ENCODE peak calls at places on chromosomes 11 and 22, in six cellular contexts. M, A, N, K, J and R are unnamed samples.

GRCh38 chr11:76347391-76347790 is 33.5 kb downstream of the THAP12 start:
- DNase-seq in J (no peak), K (no peak), A (no peak), M (no peak), N (no peak), R (no peak)

GRCh38 chr11:19742595-19743292 is 30.1 kb downstream of the NAV2 start:
- DNase-seq in M (peak; percentile 86), N (peak; percentile 79), A (peak; percentile 79), J (peak; percentile 81), K (peak; percentile 85), R (peak; percentile 71)

GRCh38 chr11:48170176-48170839 is 46.3 kb upstream of the OR4B1 start:
- DNase-seq in M (peak; percentile 4), A (peak; percentile 35), K (no peak), J (peak; percentile 11), N (peak; percentile 73), R (no peak)

GRCh38 chr11:27041141-27041869 is 690 bp downstream of the BBOX1 start:
- DNase-seq in N (no peak), M (peak; percentile 2), K (no peak), J (no peak), A (no peak), R (peak; percentile 14)

GRCh38 chr11:73412308-73412707 is 36.1 kb downstream of the RELT start:
- DNase-seq in A (no peak), K (no peak), J (no peak), M (no peak), N (no peak), R (no peak)

GRCh38 chr11:67301313-67301921 is 1.9 kb upstream of the SSH3 start:
- DNase-seq in K (no peak), J (no peak), N (no peak), A (no peak), M (no peak), R (no peak)

GRCh38 chr11:133903875-133904817 is 52.6 kb downstream of the IGSF9B start:
- DNase-seq in N (no peak), J (no peak), K (no peak), M (no peak), A (no peak), R (no peak)

GRCh38 chr11:79369094-79369493 is 71.7 kb downstream of the TENM4 start:
- DNase-seq in K (no peak), M (no peak), N (no peak), A (no peak), J (no peak), R (no peak)

GRCh38 chr11:2771758-2772466 is 72.1 kb upstream of the KCNQ1OT1 start:
- DNase-seq in N (no peak), K (peak; percentile 20), J (no peak), M (no peak), A (no peak), R (no peak)

GRCh38 chr11:93169950-93170561 is 27.7 kb downstream of the SLC36A4 start:
- DNase-seq in A (peak; percentile 62), K (no peak), J (no peak), N (peak; percentile 39), M (peak; percentile 55), R (no peak)

GRCh38 chr22:23389271-23390071 is 190.6 kb downstream of the IGLL1 start:
- DNase-seq in M (peak; percentile 63), A (no peak), N (no peak), J (no peak), K (no peak), R (no peak)

DNA sequence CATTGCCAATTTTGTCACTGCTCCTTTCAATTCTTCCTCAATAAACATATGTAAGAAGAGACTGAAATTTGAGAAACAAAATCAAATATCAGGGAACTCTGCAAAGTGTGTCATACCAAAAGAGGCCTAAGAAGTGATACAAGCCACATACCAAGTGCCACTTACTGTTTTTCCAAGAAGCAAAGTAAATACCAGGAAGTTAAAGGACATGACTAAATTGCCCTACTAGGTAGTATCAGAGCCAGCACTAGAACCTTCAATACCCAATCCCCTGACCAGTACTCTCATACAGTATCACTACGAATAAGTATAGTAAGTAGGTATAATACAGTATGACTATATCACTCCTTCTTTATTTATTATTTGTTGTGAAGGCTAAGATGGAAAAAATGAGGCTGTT is 13.6 kb downstream of the MAML2 start:
- DNase-seq in J (no peak), K (no peak), A (no peak), N (no peak), M (no peak), R (no peak)
- H3K4ac ChIP-seq in J (peak overlapping the region; percentile 33), K (no peak overlapping the region), A (peak overlapping the region; percentile 82), N (no peak overlapping the region), M (no peak overlapping the region), R (no peak overlapping the region)

GRCh38 chr11:117230286-117230961 is 1.4 kb downstream of the PCSK7 start:
- DNase-seq in J (no peak), A (peak; percentile 51), M (no peak), N (no peak), K (no peak), R (no peak)

GRCh38 chr11:117230981-117231636 is 764 bp downstream of the PCSK7 start:
- DNase-seq in K (no peak), A (no peak), M (no peak), N (no peak), J (no peak), R (no peak)

GRCh38 chr11:117232022-117232878 is at the start of the genes PCSK7 and RNF214:
- DNase-seq in A (peak; percentile 61), N (peak; percentile 76), K (peak; percentile 82), J (peak; percentile 56), M (peak; percentile 86), R (peak; percentile 88)

GRCh38 chr11:117231637-117232021 is 244 bp downstream of the PCSK7 start:
- DNase-seq in K (no peak), J (no peak), M (no peak), A (no peak), N (no peak), R (no peak)

GRCh38 chr11:117232911-117233409 is 489 bp downstream of the RNF214 start:
- DNase-seq in A (no peak), K (peak; percentile 40), M (no peak), N (no peak), J (no peak), R (no peak)
- H3K4ac ChIP-seq in A (peak overlapping the region; percentile 86), K (no peak overlapping the region), M (peak overlapping the region; percentile 90), N (peak overlapping the region; percentile 29), J (peak overlapping the region; percentile 96), R (no peak overlapping the region)

GRCh38 chr22:19879651-19879995 is 24.9 kb upstream of the GNB1L start:
- DNase-seq in M (no peak), K (peak; percentile 26), A (no peak), J (no peak), N (no peak), R (no peak)
- H3K4ac ChIP-seq in M (peak overlapping the region; percentile 58), K (peak overlapping the region; percentile 76), A (peak overlapping the region; percentile 99), J (peak overlapping the region; percentile 70), N (peak overlapping the region; percentile 88), R (peak overlapping the region; percentile 99)

GRCh38 chr11:65041206-65042035 is at the start of gene SAC3D1:
- DNase-seq in K (no peak), N (peak; percentile 58), M (peak; percentile 74), A (peak; percentile 17), J (peak; percentile 60), R (peak; percentile 58)
- H3K4ac ChIP-seq in K (no peak within 1 kb of the TSS), N (peak within 1 kb of the TSS; percentile 58), M (no peak within 1 kb of the TSS), A (peak within 1 kb of the TSS; percentile 80), J (peak within 1 kb of the TSS; percentile 53), R (peak within 1 kb of the TSS; percentile 23)

GRCh38 chr11:71964641-71965040 is 34.1 kb upstream of the IL18BP start:
- DNase-seq in K (no peak), N (no peak), M (no peak), J (no peak), A (no peak), R (no peak)

GRCh38 chr11:71963468-71963867 is 34.6 kb downstream of the RNF121 start:
- DNase-seq in K (no peak), A (no peak), J (no peak), N (no peak), M (no peak), R (no peak)

DNA sequence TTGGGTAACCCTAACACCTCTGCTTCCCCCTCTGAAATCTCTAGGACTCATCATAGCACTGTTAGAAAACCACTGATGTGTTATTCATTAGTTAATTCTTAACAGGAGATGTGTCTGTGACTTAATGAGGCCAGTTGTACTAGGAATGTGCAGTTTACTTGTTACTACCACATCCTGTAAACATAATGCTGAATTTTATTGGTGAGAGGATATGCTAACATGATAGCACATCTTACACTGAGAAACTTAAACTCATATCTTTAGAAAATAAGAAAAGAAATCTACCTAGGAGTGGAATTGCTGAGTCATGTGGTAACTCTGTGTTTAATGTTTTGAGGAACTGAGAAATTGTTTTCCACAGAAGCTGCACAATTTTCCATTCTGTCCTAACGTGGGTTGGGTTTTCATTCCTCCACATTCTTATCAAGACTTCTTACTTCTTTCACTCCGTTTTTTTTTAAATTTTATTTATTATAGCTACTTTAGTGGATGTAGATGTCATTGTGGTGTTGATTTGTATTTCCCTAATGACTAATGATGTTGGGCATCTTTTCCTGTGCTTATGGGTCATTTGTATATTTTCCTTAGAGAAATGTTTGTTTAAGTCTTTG is 33.7 kb downstream of the RNF121 start:
- DNase-seq in M (no peak), K (no peak), A (peak; percentile 65), J (no peak), N (peak; percentile 79), R (no peak)
- H3K4ac ChIP-seq in M (no peak overlapping the region), K (no peak overlapping the region), A (no peak overlapping the region), J (no peak overlapping the region), N (no peak overlapping the region), R (no peak overlapping the region)

GRCh38 chr11:706957-707816 is 1.2 kb downstream of the EPS8L2 start:
- DNase-seq in N (peak; percentile 37), K (peak; percentile 78), A (no peak), M (peak; percentile 53), J (peak; percentile 83), R (no peak)

GRCh38 chr11:708511-708910 is 2.5 kb downstream of the EPS8L2 start:
- DNase-seq in K (no peak), M (no peak), N (no peak), J (no peak), A (no peak), R (no peak)

GRCh38 chr11:709109-709997 is 3.3 kb downstream of the EPS8L2 start:
- DNase-seq in N (no peak), K (no peak), M (no peak), J (no peak), A (no peak), R (no peak)

GRCh38 chr11:706439-706956 is 467 bp downstream of the EPS8L2 start:
- DNase-seq in M (peak; percentile 44), J (peak; percentile 66), A (peak; percentile 36), N (peak; percentile 53), K (peak; percentile 44), R (no peak)

GRCh38 chr11:707817-708420 is 1.9 kb downstream of the EPS8L2 start:
- DNase-seq in K (peak; percentile 49), M (peak; percentile 58), N (no peak), A (no peak), J (peak; percentile 48), R (no peak)
- H3K4ac ChIP-seq in K (no peak overlapping the region), M (no peak overlapping the region), N (peak overlapping the region; percentile 13), A (no peak overlapping the region), J (peak overlapping the region; percentile 78), R (peak overlapping the region; percentile 53)

GRCh38 chr11:59173080-59173963 is 1.4 kb downstream of the DTX4 start:
- DNase-seq in J (peak; percentile 71), M (peak; percentile 82), A (peak; percentile 30), N (peak; percentile 36), K (peak; percentile 71), R (no peak)

GRCh38 chr11:59173964-59174663 is 2.2 kb downstream of the DTX4 start:
- DNase-seq in K (peak; percentile 82), M (peak; percentile 92), A (peak; percentile 59), N (peak; percentile 64), J (peak; percentile 86), R (no peak)

GRCh38 chr11:59174664-59175033 is 2.7 kb downstream of the DTX4 start:
- DNase-seq in J (peak; percentile 91), M (peak; percentile 25), A (peak; percentile 70), N (peak; percentile 30), K (no peak), R (no peak)

GRCh38 chr11:59172345-59173079 is 580 bp downstream of the DTX4 start:
- DNase-seq in M (peak; percentile 50), K (peak; percentile 66), A (no peak), J (peak; percentile 67), N (no peak), R (no peak)

GRCh38 chr11:59171508-59172322 is at the start of gene DTX4:
- DNase-seq in A (peak; percentile 86), J (peak; percentile 91), K (peak; percentile 94), N (peak; percentile 89), M (peak; percentile 95), R (peak; percentile 93)
- H3K4ac ChIP-seq in A (peak within 1 kb of the TSS; percentile 78), J (peak within 1 kb of the TSS; percentile 90), K (no peak within 1 kb of the TSS), N (no peak within 1 kb of the TSS), M (no peak within 1 kb of the TSS), R (no peak within 1 kb of the TSS)